ENCODE peak calls at places on chromosomes 2 and 18, in seven cellular contexts. One of them, this sample, is unnamed.
A peak's percentile ranks its signal among the peaks of the same experiment; 100 is the strongest.

GRCh38 chr2:78541451-78542267 is 483.8 kb upstream of the REG3G start:
- DNase-seq in retinal pigment epithelial cell: no peak
- DNase-seq in cardiac fibroblast: no peak
- DNase-seq in NB4: peak; percentile 2
- DNase-seq in lower leg skin: no peak
- DNase-seq in Peyer's patch: peak; percentile 42
- DNase-seq in endodermal cell: peak; percentile 91
- DNase-seq in this sample: peak; percentile 1

GRCh38 chr2:27752551-27753237 is 18.8 kb upstream of the MRPL33 start:
- DNase-seq in retinal pigment epithelial cell: no peak
- DNase-seq in cardiac fibroblast: no peak
- DNase-seq in NB4: no peak
- DNase-seq in lower leg skin: peak; percentile 65
- DNase-seq in Peyer's patch: peak; percentile 63
- DNase-seq in endodermal cell: peak; percentile 84
- DNase-seq in this sample: no peak

GRCh38 chr2:158266106-158266505 is 164.4 kb downstream of the UPP2 start:
- DNase-seq in retinal pigment epithelial cell: no peak
- DNase-seq in cardiac fibroblast: no peak
- DNase-seq in NB4: no peak
- DNase-seq in lower leg skin: no peak
- DNase-seq in Peyer's patch: no peak
- DNase-seq in endodermal cell: no peak
- DNase-seq in this sample: no peak

GRCh38 chr2:235201796-235202195 is 250.0 kb downstream of the SH3BP4 start:
- DNase-seq in retinal pigment epithelial cell: no peak
- DNase-seq in cardiac fibroblast: no peak
- DNase-seq in NB4: no peak
- DNase-seq in lower leg skin: no peak
- DNase-seq in Peyer's patch: no peak
- DNase-seq in endodermal cell: no peak
- DNase-seq in this sample: no peak

GRCh38 chr2:240249423-240250149 is 109.1 kb upstream of the OTOS start:
- DNase-seq in retinal pigment epithelial cell: no peak
- DNase-seq in cardiac fibroblast: no peak
- DNase-seq in NB4: no peak
- DNase-seq in lower leg skin: peak; percentile 84
- DNase-seq in Peyer's patch: no peak
- DNase-seq in endodermal cell: peak; percentile 52
- DNase-seq in this sample: no peak

GRCh38 chr2:239318790-239319189 is 82.0 kb downstream of the HDAC4 start:
- DNase-seq in retinal pigment epithelial cell: no peak
- DNase-seq in cardiac fibroblast: peak; percentile 50
- DNase-seq in NB4: no peak
- DNase-seq in lower leg skin: peak; percentile 74
- DNase-seq in Peyer's patch: no peak
- DNase-seq in endodermal cell: peak; percentile 13
- DNase-seq in this sample: no peak

GRCh38 chr2:86039963-86040655 is 65.6 kb downstream of the POLR1A start:
- DNase-seq in retinal pigment epithelial cell: no peak
- DNase-seq in cardiac fibroblast: no peak
- DNase-seq in NB4: no peak
- DNase-seq in lower leg skin: peak; percentile 56
- DNase-seq in Peyer's patch: peak; percentile 30
- DNase-seq in endodermal cell: no peak
- DNase-seq in this sample: no peak

GRCh38 chr18:26226229-26227050 is at the start of gene TAF4B:
- DNase-seq in retinal pigment epithelial cell: peak; percentile 66
- DNase-seq in cardiac fibroblast: peak; percentile 91
- DNase-seq in NB4: peak; percentile 92
- DNase-seq in lower leg skin: peak; percentile 99
- DNase-seq in Peyer's patch: peak; percentile 92
- DNase-seq in endodermal cell: peak; percentile 97
- DNase-seq in this sample: peak; percentile 94

GRCh38 chr2:157420771-157421323 is 23.0 kb downstream of the CYTIP start:
- DNase-seq in retinal pigment epithelial cell: no peak
- DNase-seq in cardiac fibroblast: peak; percentile 80
- DNase-seq in NB4: peak; percentile 78
- DNase-seq in lower leg skin: no peak
- DNase-seq in Peyer's patch: no peak
- DNase-seq in endodermal cell: no peak
- DNase-seq in this sample: peak; percentile 40

GRCh38 chr2:134301099-134301970 is 47.5 kb downstream of the MGAT5 start:
- DNase-seq in retinal pigment epithelial cell: peak; percentile 59
- DNase-seq in cardiac fibroblast: peak; percentile 58
- DNase-seq in NB4: no peak
- DNase-seq in lower leg skin: no peak
- DNase-seq in Peyer's patch: no peak
- DNase-seq in endodermal cell: no peak
- DNase-seq in this sample: no peak

GRCh38 chr2:149166958-149167810 is 128.7 kb downstream of the LYPD6B start:
- DNase-seq in retinal pigment epithelial cell: no peak
- DNase-seq in cardiac fibroblast: no peak
- DNase-seq in NB4: peak; percentile 99
- DNase-seq in lower leg skin: no peak
- DNase-seq in Peyer's patch: no peak
- DNase-seq in endodermal cell: no peak
- DNase-seq in this sample: peak; percentile 82

GRCh38 chr2:211901226-211901625 is 637.4 kb downstream of the ERBB4 start:
- DNase-seq in retinal pigment epithelial cell: no peak
- DNase-seq in cardiac fibroblast: no peak
- DNase-seq in NB4: no peak
- DNase-seq in lower leg skin: no peak
- DNase-seq in Peyer's patch: no peak
- DNase-seq in endodermal cell: no peak
- DNase-seq in this sample: no peak

GRCh38 chr2:234914371-234915154 is 37.3 kb upstream of the SH3BP4 start:
- DNase-seq in retinal pigment epithelial cell: no peak
- DNase-seq in cardiac fibroblast: no peak
- DNase-seq in NB4: no peak
- DNase-seq in lower leg skin: no peak
- DNase-seq in Peyer's patch: no peak
- DNase-seq in endodermal cell: no peak
- DNase-seq in this sample: no peak

GRCh38 chr2:74429487-74430451 is 8.2 kb downstream of the WDR54 start:
- DNase-seq in retinal pigment epithelial cell: no peak
- DNase-seq in cardiac fibroblast: no peak
- DNase-seq in NB4: no peak
- DNase-seq in lower leg skin: no peak
- DNase-seq in Peyer's patch: peak; percentile 77
- DNase-seq in endodermal cell: no peak
- DNase-seq in this sample: no peak

GRCh38 chr2:47312504-47312875 is 90.5 kb upstream of the MSH2 start:
- DNase-seq in retinal pigment epithelial cell: no peak
- DNase-seq in cardiac fibroblast: no peak
- DNase-seq in NB4: no peak
- DNase-seq in lower leg skin: no peak
- DNase-seq in Peyer's patch: no peak
- DNase-seq in endodermal cell: no peak
- DNase-seq in this sample: no peak

GRCh38 chr2:54274781-54275242 is 18.8 kb upstream of the TSPYL6 start:
- DNase-seq in retinal pigment epithelial cell: no peak
- DNase-seq in cardiac fibroblast: peak; percentile 74
- DNase-seq in NB4: peak; percentile 8
- DNase-seq in lower leg skin: no peak
- DNase-seq in Peyer's patch: no peak
- DNase-seq in endodermal cell: no peak
- DNase-seq in this sample: no peak

GRCh38 chr2:201228912-201229290 is 31.4 kb upstream of the CASP8 start:
- DNase-seq in retinal pigment epithelial cell: no peak
- DNase-seq in cardiac fibroblast: no peak
- DNase-seq in NB4: peak; percentile 15
- DNase-seq in lower leg skin: no peak
- DNase-seq in Peyer's patch: no peak
- DNase-seq in endodermal cell: no peak
- DNase-seq in this sample: peak; percentile 19

GRCh38 chr2:196555726-196556125 is 83.8 kb upstream of the CCDC150 start:
- DNase-seq in retinal pigment epithelial cell: no peak
- DNase-seq in cardiac fibroblast: no peak
- DNase-seq in NB4: no peak
- DNase-seq in lower leg skin: no peak
- DNase-seq in Peyer's patch: no peak
- DNase-seq in endodermal cell: no peak
- DNase-seq in this sample: no peak

GRCh38 chr2:2057125-2057721 is 273.9 kb downstream of the MYT1L start:
- DNase-seq in retinal pigment epithelial cell: no peak
- DNase-seq in cardiac fibroblast: peak; percentile 71
- DNase-seq in NB4: peak; percentile 68
- DNase-seq in lower leg skin: peak; percentile 89
- DNase-seq in Peyer's patch: no peak
- DNase-seq in endodermal cell: peak; percentile 66
- DNase-seq in this sample: peak; percentile 18

DNA sequence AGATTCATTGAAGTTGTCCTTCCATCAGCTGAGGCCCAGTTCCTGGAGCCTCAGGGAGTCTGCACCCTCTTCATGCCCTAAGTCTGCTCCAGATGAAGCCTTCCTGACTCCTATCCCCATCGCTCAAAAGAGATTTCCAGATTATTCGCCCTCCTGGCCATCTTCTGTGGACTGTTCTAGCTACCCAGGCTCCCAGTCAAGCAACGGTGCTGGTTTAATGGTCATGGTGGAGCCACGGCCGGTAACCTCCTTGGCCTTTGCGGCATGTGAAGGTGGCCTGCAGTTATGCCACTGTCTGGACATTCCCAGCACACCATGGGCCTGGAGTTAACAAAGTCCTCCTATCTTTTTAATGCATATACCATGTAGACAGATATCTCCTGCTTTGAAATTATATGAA is 140.1 kb upstream of the ASB18 start:
- DNase-seq in retinal pigment epithelial cell: no peak
- DNase-seq in cardiac fibroblast: no peak
- DNase-seq in NB4: no peak
- DNase-seq in lower leg skin: peak; percentile 32
- DNase-seq in Peyer's patch: no peak
- DNase-seq in endodermal cell: no peak
- DNase-seq in this sample: no peak
- H3K4me3 ChIP-seq in retinal pigment epithelial cell: no peak overlapping the region
- H3K4me3 ChIP-seq in cardiac fibroblast: no peak overlapping the region
- H3K4me3 ChIP-seq in NB4: no peak overlapping the region
- H3K4me3 ChIP-seq in lower leg skin: no peak overlapping the region
- H3K4me3 ChIP-seq in Peyer's patch: no peak overlapping the region
- H3K4me3 ChIP-seq in endodermal cell: no peak overlapping the region
- H3K4me3 ChIP-seq in this sample: no peak overlapping the region

GRCh38 chr2:8431446-8432125 is 250.3 kb upstream of the ID2 start:
- DNase-seq in retinal pigment epithelial cell: no peak
- DNase-seq in cardiac fibroblast: no peak
- DNase-seq in NB4: no peak
- DNase-seq in lower leg skin: peak; percentile 8
- DNase-seq in Peyer's patch: no peak
- DNase-seq in endodermal cell: no peak
- DNase-seq in this sample: no peak

GRCh38 chr2:8432712-8433336 is 249.0 kb upstream of the ID2 start:
- DNase-seq in retinal pigment epithelial cell: no peak
- DNase-seq in cardiac fibroblast: no peak
- DNase-seq in NB4: no peak
- DNase-seq in lower leg skin: peak; percentile 21
- DNase-seq in Peyer's patch: no peak
- DNase-seq in endodermal cell: no peak
- DNase-seq in this sample: no peak

GRCh38 chr2:8433390-8433789 is 248.5 kb upstream of the ID2 start:
- DNase-seq in retinal pigment epithelial cell: no peak
- DNase-seq in cardiac fibroblast: no peak
- DNase-seq in NB4: no peak
- DNase-seq in lower leg skin: peak; percentile 45
- DNase-seq in Peyer's patch: no peak
- DNase-seq in endodermal cell: peak; percentile 38
- DNase-seq in this sample: no peak

GRCh38 chr2:8427211-8427610 is 254.6 kb upstream of the ID2 start:
- DNase-seq in retinal pigment epithelial cell: no peak
- DNase-seq in cardiac fibroblast: no peak
- DNase-seq in NB4: no peak
- DNase-seq in lower leg skin: no peak
- DNase-seq in Peyer's patch: no peak
- DNase-seq in endodermal cell: peak; percentile 20
- DNase-seq in this sample: no peak

GRCh38 chr2:8430628-8431027 is 251.2 kb upstream of the ID2 start:
- DNase-seq in retinal pigment epithelial cell: no peak
- DNase-seq in cardiac fibroblast: no peak
- DNase-seq in NB4: no peak
- DNase-seq in lower leg skin: no peak
- DNase-seq in Peyer's patch: no peak
- DNase-seq in endodermal cell: peak; percentile 47
- DNase-seq in this sample: no peak
- TF ChIP-seq CTCF in retinal pigment epithelial cell: no peak
- TF ChIP-seq CTCF in cardiac fibroblast: no peak
- TF ChIP-seq CTCF in NB4: peak; percentile 18
- TF ChIP-seq CTCF in lower leg skin: no peak
- TF ChIP-seq CTCF in Peyer's patch: no peak
- TF ChIP-seq CTCF in endodermal cell: peak; percentile 49
- TF ChIP-seq CTCF in this sample: no peak

GRCh38 chr2:38682008-38682575 is 16.2 kb downstream of the GALM start:
- DNase-seq in retinal pigment epithelial cell: no peak
- DNase-seq in cardiac fibroblast: no peak
- DNase-seq in NB4: peak; percentile 23
- DNase-seq in lower leg skin: no peak
- DNase-seq in Peyer's patch: no peak
- DNase-seq in endodermal cell: no peak
- DNase-seq in this sample: no peak
- H3K4me3 ChIP-seq in retinal pigment epithelial cell: no peak overlapping the region
- H3K4me3 ChIP-seq in cardiac fibroblast: no peak overlapping the region
- H3K4me3 ChIP-seq in NB4: no peak overlapping the region
- H3K4me3 ChIP-seq in lower leg skin: no peak overlapping the region
- H3K4me3 ChIP-seq in Peyer's patch: no peak overlapping the region
- H3K4me3 ChIP-seq in endodermal cell: no peak overlapping the region
- H3K4me3 ChIP-seq in this sample: no peak overlapping the region

GRCh38 chr2:55430536-55430935 is 10.9 kb upstream of the CCDC88A start:
- DNase-seq in retinal pigment epithelial cell: no peak
- DNase-seq in cardiac fibroblast: no peak
- DNase-seq in NB4: no peak
- DNase-seq in lower leg skin: no peak
- DNase-seq in Peyer's patch: no peak
- DNase-seq in endodermal cell: no peak
- DNase-seq in this sample: no peak

GRCh38 chr2:55437515-55438390 is 18.1 kb upstream of the CCDC88A start:
- DNase-seq in retinal pigment epithelial cell: no peak
- DNase-seq in cardiac fibroblast: no peak
- DNase-seq in NB4: no peak
- DNase-seq in lower leg skin: no peak
- DNase-seq in Peyer's patch: no peak
- DNase-seq in endodermal cell: no peak
- DNase-seq in this sample: no peak

GRCh38 chr2:55428258-55428657 is 8.6 kb upstream of the CCDC88A start:
- DNase-seq in retinal pigment epithelial cell: no peak
- DNase-seq in cardiac fibroblast: no peak
- DNase-seq in NB4: no peak
- DNase-seq in lower leg skin: no peak
- DNase-seq in Peyer's patch: no peak
- DNase-seq in endodermal cell: no peak
- DNase-seq in this sample: no peak

GRCh38 chr2:55431982-55432627 is 12.4 kb upstream of the CCDC88A start:
- DNase-seq in retinal pigment epithelial cell: no peak
- DNase-seq in cardiac fibroblast: peak; percentile 67
- DNase-seq in NB4: peak; percentile 64
- DNase-seq in lower leg skin: no peak
- DNase-seq in Peyer's patch: no peak
- DNase-seq in endodermal cell: no peak
- DNase-seq in this sample: peak; percentile 60
- TF ChIP-seq CTCF in retinal pigment epithelial cell: peak; percentile 71
- TF ChIP-seq CTCF in cardiac fibroblast: peak; percentile 56
- TF ChIP-seq CTCF in NB4: peak; percentile 54
- TF ChIP-seq CTCF in lower leg skin: no peak
- TF ChIP-seq CTCF in Peyer's patch: peak; percentile 49
- TF ChIP-seq CTCF in endodermal cell: peak; percentile 79
- TF ChIP-seq CTCF in this sample: peak; percentile 54